ENCODE peak calls at places on chromosomes 4 and X, in four cellular contexts. G is GM10248, Y is NCI-H1694, S is heart left ventricle. L is an unnamed sample.

GRCh38 chr4:78311306-78311705 is 240.3 kb upstream of the ANXA3 start:
- DNase-seq in G (no peak), Y (no peak), S (no peak), L (no peak)

GRCh38 chrX:134658421-134658896 is at the start of gene PLAC1:
- DNase-seq in G (no peak), Y (no peak), S (no peak), L (no peak)

GRCh38 chrX:10175317-10175871 is 18.6 kb downstream of the CLCN4 start:
- DNase-seq in G (no peak), Y (no peak), S (no peak), L (no peak)

GRCh38 chr4:53490161-53490915 is 100.9 kb downstream of the LNX1 start:
- DNase-seq in G (no peak), Y (no peak), S (no peak), L (no peak)

GRCh38 chrX:37986893-37987292 is 19.5 kb upstream of the SYTL5 start:
- DNase-seq in G (no peak), Y (no peak), S (no peak), L (no peak)

GRCh38 chr4:42871685-42872271 is 20.7 kb upstream of the GRXCR1 start:
- DNase-seq in G (no peak), Y (peak; percentile 16), S (no peak), L (no peak)

GRCh38 chr4:167897116-167897515 is 195.2 kb upstream of the ANXA10 start:
- DNase-seq in G (no peak), Y (no peak), S (no peak), L (no peak)

GRCh38 chrX:40300286-40300890 is 202.6 kb upstream of the BCOR start:
- DNase-seq in G (peak; percentile 46), Y (no peak), S (no peak), L (no peak)